ENCODE peak calls at places on chromosomes 13 and 19, in five cellular contexts. X is uterus, F is dorsolateral prefrontal cortex, Y is transverse colon, C is tibial artery. Q is an unnamed sample.

GRCh38 chr19:3632739-3633558 is 6.4 kb upstream of the CACTIN start:
- DNase-seq in X (no peak), F (peak; percentile 60), Y (no peak), C (no peak), Q (no peak)

GRCh38 chr13:87872813-87873212 is 201.6 kb downstream of the SLITRK5 start:
- DNase-seq in X (no peak), F (no peak), Y (no peak), C (no peak), Q (no peak)

GRCh38 chr19:1106841-1107654 is 3.3 kb downstream of the GPX4 start:
- DNase-seq in X (no peak), F (no peak), Y (peak; percentile 32), C (no peak), Q (no peak)

GRCh38 chr13:98761126-98761978 is 8.9 kb upstream of the SLC15A1 start:
- DNase-seq in X (no peak), F (no peak), Y (no peak), C (no peak), Q (no peak)

GRCh38 chr19:39166571-39167391 is 30.0 kb upstream of the NCCRP1 start:
- DNase-seq in X (peak; percentile 78), F (no peak), Y (peak; percentile 88), C (peak; percentile 37), Q (no peak)

GRCh38 chr19:45059258-45059965 is 16.9 kb downstream of the ZNF296 start:
- DNase-seq in X (peak; percentile 45), F (peak; percentile 80), Y (peak; percentile 87), C (peak; percentile 62), Q (no peak)

GRCh38 chr13:113207890-113208423 is 512 bp downstream of the PCID2 start:
- DNase-seq in X (no peak), F (peak; percentile 42), Y (peak; percentile 43), C (no peak), Q (peak; percentile 70)

GRCh38 chr13:68358218-68358817 is 1128.2 kb upstream of the PCDH9 start:
- DNase-seq in X (no peak), F (no peak), Y (no peak), C (no peak), Q (no peak)

GRCh38 chr13:100338265-100338664 is 249.4 kb downstream of the PCCA start:
- DNase-seq in X (no peak), F (no peak), Y (no peak), C (no peak), Q (no peak)

GRCh38 chr19:10043286-10043927 is 30.1 kb downstream of the RDH8 start:
- DNase-seq in X (no peak), F (no peak), Y (no peak), C (no peak), Q (no peak)

GRCh38 chr13:45441633-45442032 is 23.1 kb upstream of the COG3 start:
- DNase-seq in X (no peak), F (no peak), Y (no peak), C (no peak), Q (peak; percentile 2)

GRCh38 chr19:41405776-41406175 is 8.2 kb downstream of the BCKDHA start:
- DNase-seq in X (no peak), F (no peak), Y (no peak), C (no peak), Q (no peak)

GRCh38 chr13:25085125-25085742 is 10.7 kb upstream of the PABPC3 start:
- DNase-seq in X (no peak), F (peak; percentile 52), Y (peak; percentile 9), C (no peak), Q (no peak)

GRCh38 chr19:2663920-2664571 is 38.4 kb downstream of the GNG7 start:
- DNase-seq in X (no peak), F (peak; percentile 47), Y (peak; percentile 80), C (no peak), Q (no peak)

GRCh38 chr13:46385946-46386345 is 1.1 kb downstream of the RUBCNL start:
- DNase-seq in X (no peak), F (no peak), Y (no peak), C (no peak), Q (no peak)

DNA sequence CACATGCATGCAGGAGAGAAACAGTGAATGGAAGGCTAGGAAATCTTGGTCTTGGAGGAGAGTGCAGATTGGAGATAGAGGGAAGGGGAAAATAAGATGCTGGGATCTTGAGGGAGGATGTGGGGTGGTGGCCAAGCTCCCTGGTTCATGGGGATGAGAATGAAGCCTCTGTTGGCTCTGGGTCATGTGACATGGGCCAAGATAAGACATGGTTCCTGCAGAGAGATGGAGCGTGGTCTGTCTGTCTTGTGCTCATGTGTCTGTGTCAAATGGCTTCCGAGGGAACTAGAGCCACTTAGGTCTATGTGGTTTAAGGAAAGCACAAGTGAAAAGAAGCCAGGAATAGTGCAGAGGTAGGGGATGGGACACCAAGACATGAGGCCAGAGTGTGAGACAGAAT is 30.8 kb upstream of the FFAR2 start:
- DNase-seq in X (no peak), F (no peak), Y (no peak), C (no peak), Q (no peak)
- H3K27me3 ChIP-seq in X (no peaks in the 10 kb centered on the region), F (peaks cover 6% of the 10 kb centered on the region), Y (peaks cover 12% of the 10 kb centered on the region), C (no peaks in the 10 kb centered on the region), Q (no peaks in the 10 kb centered on the region)

GRCh38 chr13:32255744-32256120 is 59.4 kb downstream of the ZAR1L start:
- DNase-seq in X (no peak), F (no peak), Y (no peak), C (no peak), Q (no peak)
- H3K27ac ChIP-seq in X (no peak overlapping the region), F (peak overlapping the region; percentile 68), Y (peak overlapping the region; percentile 66), C (peak overlapping the region; percentile 81), Q (peak overlapping the region; percentile 82)

DNA sequence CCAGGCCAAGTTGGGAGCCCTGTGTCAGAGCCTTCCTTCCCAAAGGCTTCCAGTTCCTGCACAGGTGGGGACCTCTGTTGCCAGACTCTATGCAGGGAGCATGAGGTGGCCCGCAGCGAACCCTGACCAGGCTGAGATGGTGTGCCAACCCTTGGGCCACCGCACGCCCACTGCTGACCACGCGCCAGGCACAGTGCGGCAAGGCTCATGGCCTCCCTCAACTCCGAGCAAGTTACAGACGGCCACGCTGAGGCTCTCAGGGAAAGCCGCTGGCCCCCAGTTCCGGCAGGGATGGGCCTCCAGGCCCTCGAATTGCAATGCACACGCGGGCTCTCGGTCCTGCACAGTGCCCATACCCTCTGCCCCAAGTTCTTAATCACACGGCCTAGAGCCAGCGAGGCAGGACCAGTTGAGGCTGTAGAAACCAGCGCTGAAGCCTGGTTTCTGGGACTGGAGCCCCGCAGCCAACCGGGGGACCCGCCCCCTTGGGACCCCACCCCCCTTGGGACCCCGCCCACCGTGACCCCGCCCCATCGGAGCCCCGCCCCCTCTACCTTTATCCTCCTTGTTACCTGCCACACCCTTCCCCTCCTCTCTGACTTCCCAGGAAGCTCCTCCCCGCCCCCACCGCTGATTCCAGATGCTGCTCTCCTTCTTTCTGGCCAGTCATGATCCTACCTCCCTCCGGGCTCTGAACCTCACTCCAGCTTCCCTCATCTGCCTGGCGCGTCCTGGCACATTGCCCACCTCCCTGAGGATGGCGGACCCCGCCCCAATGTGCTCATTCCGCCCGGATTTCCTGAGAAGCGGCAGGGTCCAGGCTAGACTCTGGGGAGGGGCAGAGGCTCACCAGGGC is 6.0 kb downstream of the PEX11G start:
- DNase-seq in X (no peak), F (no peak), Y (peak; percentile 72), C (peak; percentile 55), Q (no peak)
- H3K4me3 ChIP-seq in X (no peak overlapping the region), F (no peak overlapping the region), Y (no peak overlapping the region), C (no peak overlapping the region), Q (no peak overlapping the region)

DNA sequence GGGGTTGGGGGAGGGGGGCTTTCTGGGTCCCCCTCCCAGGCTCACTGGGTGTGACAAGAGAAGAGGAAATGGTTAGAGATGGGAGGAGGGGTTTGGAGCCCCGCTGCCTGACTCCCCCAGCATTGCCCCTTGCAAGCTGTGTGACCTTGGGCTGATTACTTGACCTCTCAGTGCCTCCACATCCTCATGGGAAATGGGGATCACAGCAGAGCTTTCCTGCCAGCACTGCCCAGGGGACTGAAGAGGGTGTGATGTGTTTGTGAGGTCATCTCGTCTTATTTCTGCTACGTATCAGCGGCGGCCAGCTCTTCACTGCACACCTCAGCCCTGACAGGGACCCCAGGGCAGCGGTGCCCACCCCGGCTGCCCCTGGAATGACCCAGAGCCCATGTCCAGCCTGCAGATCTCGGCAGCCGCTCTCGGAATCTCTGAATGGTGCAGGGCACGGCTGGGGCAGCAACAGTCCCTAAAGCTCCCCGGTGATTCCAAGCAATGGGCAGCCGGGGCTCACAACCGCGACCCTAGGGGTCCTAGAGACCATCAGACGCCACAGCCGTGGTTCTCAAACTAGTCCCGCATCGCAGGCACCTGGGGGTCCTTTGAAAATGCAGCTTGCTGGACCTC is 8.4 kb downstream of the PNMA8B start:
- DNase-seq in X (no peak), F (no peak), Y (no peak), C (no peak), Q (no peak)
- H3K27me3 ChIP-seq in X (no peaks in the 10 kb centered on the region), F (no peaks in the 10 kb centered on the region), Y (peaks cover 67% of the 10 kb centered on the region), C (no peaks in the 10 kb centered on the region), Q (no peaks in the 10 kb centered on the region)

Q was measured in ascending aorta.